ENCODE peak calls at places on chromosomes 11 and 22, in eight cellular contexts. W is Peyer's patch, V is heart right ventricle, M is endodermal cell, G is body of pancreas, E is esophagus muscularis mucosa, I is spleen, Z is adrenal gland. C is an unnamed sample.

GRCh38 chr11:70796601-70797000 is 398.3 kb downstream of the CTTN start:
- DNase-seq in W (no peak), G (no peak), I (no peak), V (no peak), M (peak; percentile 75), Z (no peak), E (no peak), C (no peak)

GRCh38 chr11:60084866-60085265 is 3.6 kb upstream of the MS4A2 start:
- DNase-seq in W (no peak), Z (no peak), I (no peak), V (no peak), E (no peak), M (no peak), G (no peak), C (no peak)

GRCh38 chr11:117610045-117610444 is 187.0 kb downstream of the DSCAML1 start:
- DNase-seq in Z (no peak), W (peak; percentile 17), V (no peak), E (no peak), M (no peak), I (no peak), G (no peak), C (no peak)

GRCh38 chr22:24776525-24776924 is 2.0 kb upstream of the PIWIL3 start:
- DNase-seq in W (no peak), V (no peak), G (no peak), I (no peak), M (no peak), E (no peak), Z (no peak), C (no peak)

GRCh38 chr11:28099715-28100114 is 8.2 kb downstream of the KIF18A start:
- DNase-seq in V (no peak), E (no peak), M (no peak), W (no peak), G (no peak), I (no peak), Z (no peak), C (no peak)

GRCh38 chr11:112620621-112621394 is 340.4 kb upstream of the NCAM1 start:
- DNase-seq in W (no peak), E (peak; percentile 77), M (no peak), Z (no peak), I (no peak), G (no peak), V (no peak), C (no peak)

GRCh38 chr11:128521697-128522062 is 65.7 kb downstream of the ETS1 start:
- DNase-seq in G (peak; percentile 41), V (no peak), W (no peak), M (no peak), Z (peak; percentile 42), E (no peak), I (peak; percentile 87), C (no peak)

GRCh38 chr11:46001427-46002049 is 79.1 kb downstream of the LARGE2 start:
- DNase-seq in Z (no peak), M (no peak), W (no peak), I (no peak), E (no peak), V (no peak), G (no peak), C (no peak)

DNA sequence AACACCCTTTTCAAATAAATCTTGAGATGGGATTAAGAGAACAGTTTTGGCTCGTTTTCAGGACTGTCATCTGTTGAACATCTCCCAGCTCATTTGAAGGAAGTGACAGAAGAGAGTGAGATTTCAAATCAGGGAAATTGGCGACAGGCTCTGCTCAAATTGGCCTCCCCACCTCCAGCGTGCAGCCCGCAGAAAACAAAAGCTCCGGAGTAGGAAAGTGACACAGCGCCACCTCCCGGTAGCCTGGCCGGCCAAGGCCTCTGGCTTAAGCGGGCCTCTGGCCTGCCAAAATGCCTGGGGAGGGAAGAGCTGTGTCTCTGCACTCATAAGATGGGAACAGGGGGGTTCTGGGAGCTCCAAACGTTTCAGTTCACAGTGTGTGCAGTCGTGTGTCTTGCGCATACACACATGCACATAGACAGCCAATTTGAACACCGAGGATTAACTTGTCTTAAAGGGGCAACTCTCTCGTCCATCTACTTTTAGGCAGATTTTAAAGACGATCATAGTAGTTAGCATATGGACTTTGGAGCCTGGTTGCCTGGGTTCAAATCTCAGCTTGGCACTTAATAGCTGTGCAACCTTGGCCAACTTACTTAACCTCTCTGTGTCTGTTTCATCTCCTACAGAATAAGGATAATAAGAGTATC is 132.7 kb upstream of the RCN1 start:
- DNase-seq in I (peak; percentile 80), W (peak; percentile 69), M (peak; percentile 96), Z (peak; percentile 75), G (peak; percentile 48), V (peak; percentile 56), E (no peak), C (no peak)
- TF ChIP-seq CTCF in I (no peak), W (no peak), M (peak; percentile 99), Z (peak; percentile 57), G (peak; percentile 48), V (peak; percentile 78), E (peak; percentile 50), C (peak; percentile 73)

GRCh38 chr11:8241373-8242112 is 22.1 kb downstream of the LMO1 start:
- DNase-seq in M (no peak), E (no peak), Z (no peak), W (no peak), I (no peak), G (no peak), V (no peak), C (no peak)
- H3K27me3 ChIP-seq in M (no peaks in the 10 kb centered on the region), E (peaks cover 16% of the 10 kb centered on the region), Z (no peaks in the 10 kb centered on the region), W (no peaks in the 10 kb centered on the region), I (no peaks in the 10 kb centered on the region), G (no peaks in the 10 kb centered on the region), V (peaks cover 9% of the 10 kb centered on the region), C (no peaks in the 10 kb centered on the region)

GRCh38 chr11:114287154-114287553 is 9.0 kb upstream of the NNMT start:
- DNase-seq in I (no peak), Z (no peak), W (no peak), V (no peak), E (no peak), M (no peak), G (no peak), C (no peak)

GRCh38 chr11:114283422-114283821 is 12.8 kb upstream of the NNMT start:
- DNase-seq in E (no peak), W (no peak), G (no peak), Z (no peak), I (no peak), V (no peak), M (no peak), C (no peak)

GRCh38 chr11:114284021-114284420 is 12.2 kb upstream of the NNMT start:
- DNase-seq in E (peak; percentile 62), W (no peak), I (peak; percentile 78), V (no peak), M (no peak), G (no peak), Z (no peak), C (no peak)

GRCh38 chr11:114284914-114285313 is 11.3 kb upstream of the NNMT start:
- DNase-seq in E (peak; percentile 70), W (no peak), V (no peak), I (no peak), G (no peak), M (no peak), Z (no peak), C (no peak)

DNA sequence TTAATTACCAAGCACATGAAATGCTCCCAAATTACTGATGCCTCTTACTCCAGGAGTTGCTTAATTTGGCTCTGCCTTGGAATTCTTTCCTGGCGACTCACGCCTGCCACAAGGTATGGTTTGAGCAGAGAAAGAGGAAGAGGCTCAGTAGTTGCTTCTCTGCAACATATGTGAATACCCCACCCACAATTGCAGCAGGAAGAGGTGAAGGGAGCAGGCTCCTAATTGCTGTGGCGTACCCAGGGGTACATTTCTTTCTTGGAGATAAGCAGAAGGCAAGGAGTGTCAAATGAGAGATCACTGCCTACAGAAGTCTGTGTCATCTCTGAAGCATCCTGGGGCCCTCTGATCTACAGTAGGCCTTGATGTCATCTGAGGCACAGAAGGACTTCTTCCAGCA is 10.6 kb upstream of the NNMT start:
- DNase-seq in Z (no peak), E (no peak), I (no peak), M (peak; percentile 76), G (no peak), W (no peak), V (no peak), C (no peak)
- H3K27ac ChIP-seq in Z (no peak overlapping the region), E (no peak overlapping the region), I (no peak overlapping the region), M (no peak overlapping the region), G (no peak overlapping the region), W (no peak overlapping the region), V (no peak overlapping the region), C (no peak overlapping the region)

GRCh38 chr11:83088965-83089364 is 17.3 kb upstream of the RAB30 start:
- DNase-seq in M (no peak), W (no peak), Z (no peak), V (no peak), E (no peak), G (no peak), I (no peak), C (no peak)

GRCh38 chr11:83092488-83093384 is 21.0 kb upstream of the RAB30 start:
- DNase-seq in I (no peak), W (peak; percentile 87), G (peak; percentile 74), V (no peak), Z (peak; percentile 52), M (no peak), E (no peak), C (no peak)

DNA sequence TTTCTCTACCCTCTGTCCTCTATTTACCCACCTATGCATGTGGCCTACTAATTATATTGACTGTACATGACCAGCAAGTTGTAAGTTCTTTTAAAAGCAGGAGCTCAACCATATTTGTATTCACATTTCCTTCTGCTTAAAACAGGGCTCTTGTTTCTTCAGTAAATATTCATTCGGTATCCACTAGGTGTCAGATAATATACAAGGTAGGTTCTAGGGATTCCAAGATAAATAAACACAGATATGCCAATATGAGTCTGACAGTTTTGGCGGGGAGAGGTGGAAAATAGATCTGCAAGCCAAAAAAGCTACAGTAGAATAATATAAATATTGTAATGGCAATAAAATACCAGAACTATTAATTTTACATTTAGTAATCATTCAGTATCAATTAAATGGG is 15.3 kb upstream of the RAB30 start:
- DNase-seq in Z (no peak), M (no peak), V (no peak), I (no peak), G (no peak), E (no peak), W (no peak), C (no peak)
- TF ChIP-seq CTCF in Z (peak; percentile 8), M (peak; percentile 44), V (peak; percentile 20), I (no peak), G (peak; percentile 62), E (no peak), W (no peak), C (no peak)

GRCh38 chr11:17718015-17718414 is 1.4 kb upstream of the MYOD1 start:
- DNase-seq in Z (no peak), W (no peak), I (no peak), G (no peak), M (no peak), E (no peak), V (no peak), C (no peak)
- H3K27me3 ChIP-seq in Z (peaks cover 55% of the 10 kb centered on the region), W (no peaks in the 10 kb centered on the region), I (peaks cover 89% of the 10 kb centered on the region), G (no peaks in the 10 kb centered on the region), M (peaks cover 100% of the 10 kb centered on the region), E (peaks cover 94% of the 10 kb centered on the region), V (peaks cover 82% of the 10 kb centered on the region), C (peaks cover 52% of the 10 kb centered on the region)

GRCh38 chr22:42633013-42633412 is 7.4 kb downstream of the ATP5MGL start:
- DNase-seq in E (no peak), W (no peak), I (no peak), G (no peak), V (no peak), Z (no peak), M (no peak), C (no peak)
- H3K27ac ChIP-seq in E (peak overlapping the region; percentile 86), W (no peak overlapping the region), I (no peak overlapping the region), G (no peak overlapping the region), V (no peak overlapping the region), Z (no peak overlapping the region), M (no peak overlapping the region), C (no peak overlapping the region)